ENCODE peak calls at places on chromosome 22, in nine cellular contexts. W is astrocyte; L is psoas muscle; B is HCT116; V is transverse colon; S is CD8-positive, alpha-beta memory T cell; O is CD4-positive, CD25-positive, alpha-beta regulatory T cell; R is SJSA1; K is pancreas. T is an unnamed sample.

GRCh38 chr22:50012201-50013181 is at the start of gene IL17REL:
- DNase-seq in W (no peak), L (no peak), B (no peak), V (peak; percentile 41), S (no peak), O (no peak), R (no peak), K (no peak), T (no peak)

GRCh38 chr22:20019661-20020532 is 1.0 kb upstream of the TANGO2 start:
- DNase-seq in W (no peak), L (peak; percentile 44), B (no peak), V (no peak), S (peak; percentile 45), O (no peak), R (no peak), K (no peak), T (no peak)

GRCh38 chr22:26494506-26494905 is 10.8 kb downstream of the SRRD start:
- DNase-seq in W (no peak), L (no peak), B (no peak), V (no peak), S (no peak), O (no peak), R (no peak), K (no peak), T (no peak)

GRCh38 chr22:24107668-24108067 is 73.6 kb upstream of the SUSD2 start:
- DNase-seq in W (peak; percentile 72), L (peak; percentile 92), B (no peak), V (peak; percentile 71), S (no peak), O (no peak), R (no peak), K (peak; percentile 68), T (peak; percentile 92)

GRCh38 chr22:35311551-35311999 is 11.9 kb downstream of the TOM1 start:
- DNase-seq in W (no peak), L (no peak), B (no peak), V (no peak), S (no peak), O (no peak), R (no peak), K (no peak), T (no peak)

GRCh38 chr22:31313366-31314147 is 21.3 kb upstream of the PIK3IP1 start:
- DNase-seq in W (peak; percentile 43), L (peak; percentile 69), B (peak; percentile 40), V (peak; percentile 85), S (peak; percentile 71), O (peak; percentile 72), R (peak; percentile 42), K (peak; percentile 84), T (peak; percentile 77)

GRCh38 chr22:25114369-25115362 is 85.0 kb upstream of the CRYBB3 start:
- DNase-seq in W (no peak), L (no peak), B (no peak), V (no peak), S (no peak), O (no peak), R (no peak), K (no peak), T (no peak)

GRCh38 chr22:27090595-27090994 is 433.2 kb downstream of the MIAT start:
- DNase-seq in W (no peak), L (no peak), B (no peak), V (no peak), S (no peak), O (no peak), R (no peak), K (no peak), T (no peak)

GRCh38 chr22:39253427-39254070 is 8.8 kb upstream of the PDGFB start:
- DNase-seq in W (peak; percentile 81), L (peak; percentile 87), B (peak; percentile 73), V (peak; percentile 38), S (peak; percentile 58), O (peak; percentile 44), R (peak; percentile 83), K (peak; percentile 83), T (peak; percentile 75)

GRCh38 chr22:18997925-18998315 is 61.8 kb upstream of the PRODH start:
- DNase-seq in W (no peak), L (no peak), B (no peak), V (no peak), S (no peak), O (no peak), R (no peak), K (no peak), T (no peak)

GRCh38 chr22:49447837-49448236 is 379.8 kb downstream of the BRD1 start:
- DNase-seq in W (no peak), L (no peak), B (no peak), V (no peak), S (no peak), O (no peak), R (no peak), K (no peak), T (no peak)

GRCh38 chr22:19208287-19208847 is 29.8 kb upstream of the SLC25A1 start:
- DNase-seq in W (no peak), L (no peak), B (no peak), V (no peak), S (no peak), O (no peak), R (no peak), K (no peak), T (no peak)

GRCh38 chr22:29380032-29380781 is 8.2 kb downstream of the AP1B1 start:
- DNase-seq in W (no peak), L (no peak), B (no peak), V (no peak), S (no peak), O (no peak), R (no peak), K (no peak), T (no peak)

GRCh38 chr22:45905326-45905923 is 71.5 kb downstream of the WNT7B start:
- DNase-seq in W (no peak), L (no peak), B (no peak), V (no peak), S (no peak), O (no peak), R (no peak), K (no peak), T (no peak)
- H3K27ac ChIP-seq in W (no peak overlapping the region), L (no peak overlapping the region), B (no peak overlapping the region), V (no peak overlapping the region), S (no peak overlapping the region), O (no peak overlapping the region), R (peak overlapping the region; percentile 43), K (no peak overlapping the region), T (peak overlapping the region; percentile 58)

GRCh38 chr22:36327922-36328551 is 59.7 kb downstream of the MYH9 start:
- DNase-seq in W (peak; percentile 67), L (no peak), B (no peak), V (no peak), S (no peak), O (no peak), R (no peak), K (peak; percentile 85), T (peak; percentile 82)

GRCh38 chr22:36329217-36330078 is 58.3 kb downstream of the MYH9 start:
- DNase-seq in W (peak; percentile 98), L (no peak), B (peak; percentile 52), V (peak; percentile 60), S (peak; percentile 90), O (peak; percentile 71), R (peak; percentile 99), K (peak; percentile 62), T (peak; percentile 85)

GRCh38 chr22:36330127-36330526 is 57.6 kb downstream of the MYH9 start:
- DNase-seq in W (no peak), L (no peak), B (no peak), V (no peak), S (no peak), O (no peak), R (no peak), K (no peak), T (no peak)

GRCh38 chr22:36330655-36331305 is 57.0 kb downstream of the MYH9 start:
- DNase-seq in W (peak; percentile 64), L (peak; percentile 75), B (no peak), V (no peak), S (no peak), O (peak; percentile 41), R (peak; percentile 93), K (no peak), T (peak; percentile 79)

DNA sequence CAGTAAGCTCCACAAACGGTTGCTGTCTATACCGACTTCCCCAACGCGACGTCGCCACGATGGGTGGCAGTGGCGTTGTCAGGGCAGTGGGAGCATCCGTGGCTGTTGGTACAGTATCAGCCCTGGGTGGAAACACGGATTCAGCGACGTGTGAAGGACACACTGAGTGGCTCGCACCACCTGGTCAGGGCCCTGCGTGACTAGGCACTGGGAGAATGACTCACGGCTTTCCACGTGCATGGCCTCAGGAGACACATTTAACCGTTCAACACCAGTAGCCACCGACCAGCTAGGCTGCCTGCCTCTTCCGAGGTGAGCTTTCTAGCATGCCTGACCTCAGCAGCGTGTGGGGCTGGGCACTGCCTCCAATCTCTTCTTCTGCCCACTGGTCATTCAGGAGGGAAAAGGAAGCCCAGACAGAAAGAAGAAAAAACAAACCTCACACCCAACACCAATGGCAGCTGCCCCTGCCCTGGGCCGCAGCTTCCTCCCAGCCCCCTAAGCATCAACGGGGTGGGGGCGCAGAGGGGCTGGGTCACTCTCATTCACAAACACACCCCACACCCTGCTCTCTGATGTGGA is 59.0 kb downstream of the MYH9 start:
- DNase-seq in W (peak; percentile 94), L (peak; percentile 79), B (no peak), V (peak; percentile 56), S (peak; percentile 75), O (no peak), R (peak; percentile 81), K (peak; percentile 74), T (peak; percentile 91)
- H3K4me3 ChIP-seq in W (peak overlapping the region; percentile 16), L (peak overlapping the region; percentile 29), B (peak overlapping the region; percentile 24), V (no peak overlapping the region), S (peak overlapping the region; percentile 50), O (peak overlapping the region; percentile 46), R (no peak overlapping the region), K (no peak overlapping the region), T (no peak overlapping the region)

GRCh38 chr22:37293172-37293571 is 10.9 kb downstream of the CYTH4 start:
- DNase-seq in W (no peak), L (no peak), B (no peak), V (no peak), S (no peak), O (no peak), R (no peak), K (no peak), T (no peak)

GRCh38 chr22:37294747-37295146 is 12.4 kb downstream of the CYTH4 start:
- DNase-seq in W (no peak), L (no peak), B (no peak), V (no peak), S (no peak), O (no peak), R (no peak), K (no peak), T (no peak)

GRCh38 chr22:37291559-37292298 is 9.4 kb downstream of the CYTH4 start:
- DNase-seq in W (no peak), L (no peak), B (no peak), V (no peak), S (no peak), O (no peak), R (no peak), K (no peak), T (no peak)

GRCh38 chr22:37290737-37291136 is 8.4 kb downstream of the CYTH4 start:
- DNase-seq in W (no peak), L (no peak), B (no peak), V (no peak), S (no peak), O (no peak), R (no peak), K (no peak), T (no peak)

GRCh38 chr22:37292641-37293040 is 10.3 kb downstream of the CYTH4 start:
- DNase-seq in W (no peak), L (no peak), B (no peak), V (no peak), S (no peak), O (no peak), R (no peak), K (no peak), T (no peak)
- H3K4me1 ChIP-seq in W (no peaks in the 10 kb centered on the region), L (no peaks in the 10 kb centered on the region), B (peaks cover 10% of the 10 kb centered on the region), V (no peaks in the 10 kb centered on the region), S (peaks cover 40% of the 10 kb centered on the region), O (peaks cover 22% of the 10 kb centered on the region), R (no peaks in the 10 kb centered on the region), K (no peaks in the 10 kb centered on the region), T (no peaks in the 10 kb centered on the region)

GRCh38 chr22:17407643-17408042 is 38.4 kb downstream of the CECR2 start:
- DNase-seq in W (no peak), L (no peak), B (no peak), V (no peak), S (no peak), O (no peak), R (no peak), K (no peak), T (no peak)
- H3K27ac ChIP-seq in W (peak overlapping the region; percentile 36), L (peak overlapping the region; percentile 69), B (no peak overlapping the region), V (no peak overlapping the region), S (no peak overlapping the region), O (no peak overlapping the region), R (no peak overlapping the region), K (no peak overlapping the region), T (peak overlapping the region; percentile 22)